ENCODE peak calls at places on chromosome 1, in five cellular contexts. A is NT2/D1, H is HepG2, M is GM12878, Z is H1. K is an unnamed sample.

GRCh38 chr1:240242601-240243144 is 151.0 kb downstream of the FMN2 start:
- DNase-seq in A (no peak), H (no peak), M (no peak), Z (no peak), K (no peak)

GRCh38 chr1:244234009-244234643 is 183.0 kb downstream of the ZBTB18 start:
- DNase-seq in A (no peak), H (no peak), M (no peak), Z (no peak), K (no peak)

GRCh38 chr1:185267701-185268100 is 49.3 kb downstream of the IVNS1ABP start:
- DNase-seq in A (no peak), H (no peak), M (no peak), Z (no peak), K (no peak)

GRCh38 chr1:1433804-1434130 is 1.7 kb upstream of the VWA1 start:
- DNase-seq in A (no peak), H (no peak), M (no peak), Z (no peak), K (peak)

GRCh38 chr1:110726755-110727154 is 52.0 kb upstream of the KCNA3 start:
- DNase-seq in A (no peak), H (no peak), M (peak), Z (no peak), K (no peak)

GRCh38 chr1:53575141-53575947 is 116.1 kb downstream of the DMRTB1 start:
- DNase-seq in A (no peak), H (no peak), M (no peak), Z (no peak), K (no peak)

GRCh38 chr1:211635602-211636205 is 39.7 kb downstream of the NEK2 start:
- DNase-seq in A (no peak), H (no peak), M (no peak), Z (no peak), K (no peak)

GRCh38 chr1:234331511-234331910 is 41.7 kb upstream of the COA6 start:
- DNase-seq in A (no peak), H (no peak), M (no peak), Z (no peak), K (no peak)

GRCh38 chr1:50246869-50247268 is 138.1 kb downstream of the ELAVL4 start:
- DNase-seq in A (no peak), H (peak), M (no peak), Z (no peak), K (no peak)

GRCh38 chr1:246647113-246647512 is 77.1 kb upstream of the SCCPDH start:
- DNase-seq in A (peak), H (no peak), M (no peak), Z (peak), K (peak)

GRCh38 chr1:225926551-225927113 is 2.6 kb upstream of the PYCR2 start:
- DNase-seq in A (no peak), H (no peak), M (no peak), Z (no peak), K (no peak)

GRCh38 chr1:26782521-26783212 is 5.1 kb upstream of the PIGV start:
- DNase-seq in A (no peak), H (no peak), M (no peak), Z (no peak), K (no peak)

GRCh38 chr1:26784886-26785285 is 2.9 kb upstream of the PIGV start:
- DNase-seq in A (no peak), H (no peak), M (no peak), Z (no peak), K (no peak)

GRCh38 chr1:26785611-26786436 is 1.9 kb upstream of the PIGV start:
- DNase-seq in A (no peak), H (no peak), M (no peak), Z (no peak), K (no peak)

GRCh38 chr1:26783646-26784022 is 4.1 kb upstream of the PIGV start:
- DNase-seq in A (no peak), H (no peak), M (no peak), Z (no peak), K (no peak)

DNA sequence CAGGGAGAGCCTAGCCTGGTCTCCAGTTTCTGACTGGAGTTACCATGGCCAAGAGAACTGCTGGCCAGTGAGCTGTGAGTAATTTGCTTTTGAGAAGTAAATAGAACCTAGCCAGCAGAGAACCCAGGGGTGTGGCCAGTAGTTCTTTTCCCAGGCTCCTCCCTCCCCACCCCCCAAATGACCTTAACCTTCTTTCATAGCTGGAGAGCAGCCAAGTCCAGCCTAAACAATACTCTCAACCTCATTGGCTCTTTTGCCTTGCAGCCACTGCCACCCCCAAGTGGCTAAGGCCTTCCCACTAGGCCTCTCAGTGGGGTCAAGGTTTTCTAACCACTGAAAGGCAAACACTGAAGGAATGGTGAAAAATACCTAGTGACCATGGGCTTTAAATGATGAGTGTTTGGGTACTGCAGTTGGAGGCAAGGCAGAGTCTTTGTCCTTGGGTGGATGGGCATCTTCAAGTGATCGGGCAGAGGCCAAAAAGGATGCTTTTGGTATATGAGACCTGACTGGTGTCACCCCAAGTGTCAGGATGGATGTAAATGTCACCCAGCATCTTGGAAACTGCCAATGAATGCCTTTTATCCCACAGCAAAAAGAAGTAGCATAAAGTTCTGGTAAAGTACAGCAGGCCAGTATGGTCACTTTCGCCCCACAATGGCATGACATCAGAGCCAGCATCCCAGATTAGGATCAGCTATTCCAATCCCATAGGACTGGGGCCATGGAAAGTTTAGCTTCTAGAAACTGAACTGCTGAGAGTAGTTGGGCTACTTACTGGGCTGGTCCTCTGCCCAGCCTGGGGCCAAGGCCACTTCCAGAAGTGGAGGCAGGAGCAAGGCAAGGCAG is 3.5 kb upstream of the PIGV start:
- DNase-seq in A (peak), H (peak), M (no peak), Z (no peak), K (peak)
- TF ChIP-seq SUZ12 in A (no peak), H (no peak), M (no peak), Z (no peak), K (no peak)

GRCh38 chr1:203127672-203128611 is at the start of gene ADORA1:
- DNase-seq in A (peak), H (peak), M (no peak), Z (no peak), K (peak)
- TF ChIP-seq SUZ12 in A (no peak), H (no peak), M (no peak), Z (no peak), K (no peak)

GRCh38 chr1:35324486-35324885 is 56.0 kb downstream of the ZMYM4 start:
- DNase-seq in A (no peak), H (no peak), M (no peak), Z (no peak), K (no peak)
- TF ChIP-seq SUZ12 in A (no peak), H (no peak), M (no peak), Z (no peak), K (no peak)

DNA sequence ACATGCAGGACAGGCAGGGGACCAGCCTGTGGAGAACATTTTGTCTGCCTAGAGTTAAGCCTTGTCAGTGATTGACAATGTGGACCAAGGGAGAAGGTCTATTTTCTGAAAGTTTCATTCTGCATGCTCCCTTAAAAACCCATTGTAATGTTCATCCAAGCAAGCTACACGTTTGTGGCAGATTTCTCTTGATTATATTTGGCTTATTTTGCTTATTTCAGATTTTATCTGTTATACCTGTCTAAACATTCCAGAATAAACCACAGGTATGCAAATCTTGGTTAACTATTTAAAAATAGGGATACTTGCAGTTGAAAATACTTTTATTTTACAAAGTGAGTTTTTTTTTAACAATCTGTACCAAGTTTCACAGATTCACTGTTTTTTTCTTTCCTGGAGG is 78.2 kb upstream of the F3 start:
- DNase-seq in A (no peak), H (no peak), M (no peak), Z (no peak), K (no peak)
- TF ChIP-seq SUZ12 in A (no peak), H (no peak), M (no peak), Z (no peak), K (no peak)

GRCh38 chr1:228017356-228018124 is 10.7 kb downstream of the WNT3A start:
- DNase-seq in A (no peak), H (no peak), M (no peak), Z (no peak), K (no peak)
- TF ChIP-seq SUZ12 in A (no peak), H (no peak), M (no peak), Z (no peak), K (no peak)

DNA sequence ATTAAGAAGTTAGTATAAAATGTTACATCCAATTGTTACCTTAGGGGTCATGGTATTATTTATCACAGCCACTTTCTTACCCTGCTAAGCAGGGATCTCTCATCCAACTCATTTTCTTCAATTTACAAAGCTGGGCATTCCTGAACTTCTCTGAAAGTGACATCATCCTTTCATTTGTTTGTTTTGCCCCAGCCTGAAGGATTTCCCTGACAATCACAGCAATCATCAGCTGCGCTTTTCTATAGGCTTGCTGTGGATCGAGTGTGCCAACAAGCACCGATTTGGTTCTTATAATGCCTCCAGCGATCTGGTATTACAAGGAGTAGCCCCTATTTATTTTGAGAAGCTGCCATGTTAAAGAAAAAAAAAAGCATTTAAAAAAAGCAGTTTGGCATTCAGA is 240.2 kb downstream of the USH2A start:
- DNase-seq in A (peak), H (peak), M (no peak), Z (peak), K (peak)
- TF ChIP-seq SUZ12 in A (no peak), H (no peak), M (no peak), Z (no peak), K (no peak)

GRCh38 chr1:209155556-209155955 is 428.0 kb upstream of the CAMK1G start:
- DNase-seq in A (peak), H (no peak), M (no peak), Z (no peak), K (no peak)
- TF ChIP-seq SUZ12 in A (no peak), H (no peak), M (no peak), Z (no peak), K (no peak)

DNA sequence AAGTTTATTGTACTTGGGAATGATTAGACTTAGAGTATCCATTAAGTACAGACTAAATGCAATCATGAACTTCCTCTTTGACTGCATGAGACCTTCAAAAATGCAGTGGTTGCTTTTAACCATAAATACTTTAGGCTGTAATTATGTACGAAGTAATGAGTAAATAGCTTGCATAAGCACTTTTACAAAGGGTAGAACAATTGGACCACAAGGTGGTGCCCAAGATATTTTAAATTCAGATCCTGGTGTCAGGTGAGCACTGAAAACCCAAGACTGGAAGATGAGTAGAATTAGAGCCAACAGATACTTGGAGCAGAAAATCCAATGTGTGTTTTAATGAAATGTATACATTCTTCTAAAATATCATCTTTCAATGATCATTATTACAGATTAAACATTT is 43.4 kb upstream of the RHOU start:
- DNase-seq in A (peak), H (peak), M (no peak), Z (no peak), K (peak)
- TF ChIP-seq SUZ12 in A (no peak), H (no peak), M (no peak), Z (no peak), K (no peak)

GRCh38 chr1:160625725-160626498 is 20.9 kb downstream of the SLAMF1 start:
- DNase-seq in A (no peak), H (no peak), M (no peak), Z (no peak), K (no peak)
- TF ChIP-seq SUZ12 in A (no peak), H (no peak), M (no peak), Z (no peak), K (no peak)

K was measured in HEK293T.